ENCODE peak calls at places on chromosomes 13 and 19, in five cellular contexts. C is GM13977, G is RWPE1, K is thoracic aorta, N is AG04449. I is an unnamed sample.

GRCh38 chr13:64675256-64675892 is 2554.8 kb downstream of the PCDH9 start:
- DNase-seq in C (no peak), G (peak), K (no peak), N (peak), I (no peak)

GRCh38 chr13:23572836-23573235 is 2.6 kb downstream of the TNFRSF19 start:
- DNase-seq in C (no peak), G (no peak), K (no peak), N (no peak), I (no peak)

GRCh38 chr13:50843256-50844043 is at the start of gene DLEU7:
- DNase-seq in C (no peak), G (no peak), K (no peak), N (no peak), I (no peak)

GRCh38 chr19:33524024-33524664 is 2.6 kb upstream of the PEPD start:
- DNase-seq in C (no peak), G (no peak), K (no peak), N (no peak), I (no peak)

GRCh38 chr13:109255457-109255856 is 530.9 kb downstream of the IRS2 start:
- DNase-seq in C (no peak), G (no peak), K (no peak), N (no peak), I (no peak)

GRCh38 chr13:23323946-23324709 is 109.4 kb downstream of the SACS start:
- DNase-seq in C (no peak), G (no peak), K (no peak), N (no peak), I (no peak)

GRCh38 chr19:45115809-45116615 is 23.0 kb downstream of the PPP1R37 start:
- DNase-seq in C (no peak), G (no peak), K (no peak), N (no peak), I (no peak)

GRCh38 chr13:47463002-47463401 is 538.1 kb downstream of the SUCLA2 start:
- DNase-seq in C (no peak), G (no peak), K (no peak), N (no peak), I (no peak)

GRCh38 chr13:112134150-112135075 is 67.5 kb downstream of the SOX1 start:
- DNase-seq in C (no peak), G (no peak), K (no peak), N (no peak), I (no peak)

GRCh38 chr13:24005711-24006281 is 108.5 kb upstream of the C1QTNF9B start:
- DNase-seq in C (peak), G (no peak), K (no peak), N (no peak), I (peak)

GRCh38 chr19:1086618-1087017 is 8.6 kb downstream of the POLR2E start:
- DNase-seq in C (no peak), G (no peak), K (no peak), N (no peak), I (no peak)
- TF ChIP-seq CTCF in C (no peak), G (no peak), K (no peak), N (no peak), I (no peak)

GRCh38 chr13:98556968-98557591 is 19.8 kb downstream of the STK24 start:
- DNase-seq in C (no peak), G (no peak), K (no peak), N (no peak), I (no peak)
- TF ChIP-seq CTCF in C (no peak), G (no peak), K (no peak), N (no peak), I (no peak)

GRCh38 chr13:94992277-94992989 is 280.1 kb upstream of the SOX21 start:
- DNase-seq in C (no peak), G (no peak), K (no peak), N (no peak), I (no peak)

GRCh38 chr13:94984974-94985373 is 272.6 kb upstream of the SOX21 start:
- DNase-seq in C (no peak), G (no peak), K (no peak), N (no peak), I (no peak)

GRCh38 chr13:94987869-94988268 is 275.5 kb upstream of the SOX21 start:
- DNase-seq in C (no peak), G (no peak), K (no peak), N (no peak), I (no peak)

GRCh38 chr13:94987081-94987480 is 274.7 kb upstream of the SOX21 start:
- DNase-seq in C (no peak), G (no peak), K (no peak), N (no peak), I (no peak)

DNA sequence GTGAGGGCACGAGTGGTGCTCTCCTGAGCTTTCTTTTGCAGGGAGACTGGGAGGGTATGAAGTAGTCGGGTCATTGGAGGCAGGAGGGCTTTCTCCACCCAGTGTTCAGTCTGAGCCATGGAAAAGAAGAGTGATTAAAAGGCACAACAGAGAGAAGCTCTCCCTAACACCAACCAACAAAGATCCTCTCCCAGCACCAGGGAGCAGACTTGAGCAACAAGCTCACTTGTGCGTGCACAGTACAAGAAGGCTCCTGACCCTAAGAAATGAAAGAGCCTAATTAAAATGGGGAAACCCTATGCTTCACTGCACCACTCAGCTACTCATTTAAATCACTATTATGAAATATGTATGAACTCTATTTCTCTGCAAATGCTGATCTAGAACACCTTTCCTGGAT is 276.3 kb upstream of the SOX21 start:
- DNase-seq in C (no peak), G (no peak), K (no peak), N (no peak), I (no peak)
- TF ChIP-seq CTCF in C (no peak), G (no peak), K (no peak), N (no peak), I (no peak)

DNA sequence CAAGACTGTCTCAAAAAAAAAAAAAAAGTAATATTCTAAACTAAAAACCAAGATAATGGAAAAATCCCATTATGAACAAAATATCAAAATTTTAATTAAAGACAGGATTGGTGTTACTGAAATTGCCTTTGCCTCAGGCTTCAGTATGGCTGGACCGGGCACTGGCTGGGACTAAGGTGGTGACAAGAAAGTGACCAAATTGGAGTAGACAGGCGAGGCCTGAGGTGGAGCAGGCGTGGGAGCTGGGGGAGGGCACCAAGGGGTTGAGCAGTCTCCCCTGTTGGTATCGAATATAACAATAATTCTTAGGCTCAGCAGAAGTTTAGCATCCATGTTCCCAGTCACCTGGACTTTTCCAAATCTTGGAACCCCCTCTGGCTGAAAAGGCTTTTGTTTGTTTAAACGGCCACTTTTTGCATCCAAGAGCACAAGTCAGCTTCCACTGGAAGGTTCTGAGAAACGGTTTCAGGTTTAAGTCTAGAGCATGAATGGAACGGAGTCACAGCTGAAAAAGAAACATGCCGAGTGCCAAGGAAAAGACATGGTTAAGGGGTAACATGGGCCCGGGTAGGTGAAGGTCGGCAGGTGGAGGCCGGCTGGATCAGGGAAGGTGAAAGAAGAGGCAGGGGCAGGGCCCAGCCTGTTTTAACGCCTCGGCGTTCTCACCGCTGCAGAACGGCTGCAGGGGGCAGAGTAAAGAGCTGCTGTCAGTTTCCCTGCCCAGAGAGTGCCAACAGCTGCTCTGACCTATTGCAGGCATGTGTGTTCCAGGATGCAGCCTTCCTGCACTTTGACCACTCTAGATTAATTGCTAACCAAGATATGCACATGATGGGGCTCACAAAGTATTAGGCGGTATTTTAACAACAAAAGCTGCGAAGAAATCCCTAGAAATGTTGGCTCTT is 104.4 kb downstream of the TM9SF2 start:
- DNase-seq in C (peak), G (peak), K (no peak), N (no peak), I (peak)
- TF ChIP-seq CTCF in C (peak), G (no peak), K (peak), N (peak), I (peak)

GRCh38 chr13:21670883-21671792 is at the start of gene FGF9:
- DNase-seq in C (peak), G (peak), K (no peak), N (peak), I (peak)
- TF ChIP-seq CTCF in C (no peak), G (no peak), K (no peak), N (no peak), I (peak)

GRCh38 chr19:16581145-16581970 is 9.1 kb upstream of the SLC35E1 start:
- DNase-seq in C (no peak), G (no peak), K (no peak), N (no peak), I (no peak)
- TF ChIP-seq CTCF in C (no peak), G (no peak), K (no peak), N (no peak), I (no peak)

DNA sequence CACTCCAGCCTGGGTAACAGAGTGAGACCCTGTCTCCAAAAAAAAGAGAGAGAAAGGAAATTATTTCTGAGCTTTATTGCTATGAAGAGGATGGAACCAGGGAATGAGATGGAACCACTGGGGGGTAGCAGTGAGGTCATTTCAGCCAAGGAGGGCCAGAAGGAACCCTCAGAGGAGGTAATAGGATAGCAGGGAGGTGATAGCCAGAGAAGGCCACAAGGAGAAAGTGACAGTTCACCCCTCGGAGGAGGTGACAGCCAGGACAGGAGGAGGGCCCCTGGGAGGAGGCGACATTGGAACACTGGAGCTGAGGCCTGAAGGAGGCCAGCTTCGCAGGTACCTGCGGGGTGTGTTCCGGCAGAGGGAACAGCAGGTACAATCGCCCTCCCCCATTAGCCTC is 695 bp upstream of the PGPEP1 start:
- DNase-seq in C (peak), G (no peak), K (no peak), N (no peak), I (no peak)
- TF ChIP-seq CTCF in C (peak), G (no peak), K (no peak), N (peak), I (peak)

GRCh38 chr19:42311612-42312160 is 1.4 kb upstream of the TMEM145 start:
- DNase-seq in C (no peak), G (no peak), K (no peak), N (no peak), I (no peak)
- TF ChIP-seq CTCF in C (no peak), G (no peak), K (no peak), N (no peak), I (no peak)